ENCODE peak calls at places on chromosomes 5 and 9, in nine cellular contexts. N, C, G, D, B, L, E, Y and T are unnamed samples.

GRCh38 chr5:135930029-135930948 is 24.5 kb downstream of the LECT2 start:
- DNase-seq in N (no peak), C (no peak), G (no peak), D (no peak), B (no peak), L (no peak), E (no peak), Y (no peak), T (no peak)

GRCh38 chr5:54531536-54531935 is 14.0 kb downstream of the SNX18 start:
- DNase-seq in N (no peak), C (no peak), G (no peak), D (no peak), B (peak; percentile 47), L (no peak), E (no peak), Y (no peak), T (peak; percentile 70)

GRCh38 chr9:103361906-103362305 is 366.8 kb downstream of the CYLC2 start:
- DNase-seq in N (no peak), C (no peak), G (no peak), D (no peak), B (peak; percentile 67), L (no peak), E (peak; percentile 34), Y (no peak), T (no peak)

GRCh38 chr9:134972140-134972539 is 54.4 kb upstream of the FCN1 start:
- DNase-seq in N (no peak), C (no peak), G (no peak), D (no peak), B (no peak), L (no peak), E (no peak), Y (no peak), T (no peak)

GRCh38 chr5:51806677-51807076 is 423.4 kb downstream of the ISL1 start:
- DNase-seq in N (no peak), C (no peak), G (no peak), D (no peak), B (no peak), L (no peak), E (no peak), Y (no peak), T (no peak)

GRCh38 chr9:134861586-134862334 is 18.9 kb upstream of the FCN2 start:
- DNase-seq in N (no peak), C (no peak), G (no peak), D (no peak), B (no peak), L (no peak), E (no peak), Y (no peak), T (no peak)

GRCh38 chr5:165055476-165055875 is 1550.1 kb downstream of the MAT2B start:
- DNase-seq in N (no peak), C (no peak), G (no peak), D (no peak), B (no peak), L (no peak), E (no peak), Y (no peak), T (no peak)

GRCh38 chr5:121497176-121497575 is 354.5 kb upstream of the FTMT start:
- DNase-seq in N (no peak), C (no peak), G (no peak), D (no peak), B (peak; percentile 48), L (no peak), E (no peak), Y (peak; percentile 5), T (no peak)

GRCh38 chr5:178288373-178289368 is 56.1 kb upstream of the PHYKPL start:
- DNase-seq in N (no peak), C (no peak), G (no peak), D (no peak), B (peak; percentile 85), L (no peak), E (no peak), Y (no peak), T (no peak)

GRCh38 chr5:67465556-67466206 is 269.1 kb upstream of the CD180 start:
- DNase-seq in N (no peak), C (no peak), G (no peak), D (no peak), B (no peak), L (no peak), E (no peak), Y (no peak), T (peak; percentile 60)

GRCh38 chr9:100427366-100428263 is 672 bp downstream of the MSANTD3 start:
- DNase-seq in N (peak; percentile 28), C (peak; percentile 47), G (peak; percentile 37), D (no peak), B (peak; percentile 79), L (no peak), E (peak; percentile 75), Y (peak; percentile 70), T (peak; percentile 73)